ENCODE peak calls at places on chromosome 2, in nine cellular contexts. One of them, this sample, is unnamed.

GRCh38 chr2:15682354-15682753 is 90.7 kb downstream of the DDX1 start:
- DNase-seq in tibial nerve: no peak
- DNase-seq in GM20000: no peak
- DNase-seq in heart right ventricle: no peak
- DNase-seq in breast epithelium: no peak
- DNase-seq in AG09319: no peak
- DNase-seq in AG10803: no peak
- DNase-seq in upper lobe of left lung: no peak
- DNase-seq in ovary: no peak
- DNase-seq in this sample: no peak

GRCh38 chr2:238220892-238221521 is 17.5 kb upstream of the ILKAP start:
- DNase-seq in AG10803: peak; percentile 36
- DNase-seq in tibial nerve: no peak
- DNase-seq in AG09319: no peak
- DNase-seq in upper lobe of left lung: no peak
- DNase-seq in GM20000: peak; percentile 68
- DNase-seq in breast epithelium: no peak
- DNase-seq in heart right ventricle: no peak
- DNase-seq in ovary: no peak
- DNase-seq in this sample: no peak

GRCh38 chr2:1078326-1078885 is 127.8 kb downstream of the SNTG2 start:
- DNase-seq in breast epithelium: no peak
- DNase-seq in AG10803: no peak
- DNase-seq in tibial nerve: no peak
- DNase-seq in AG09319: no peak
- DNase-seq in GM20000: no peak
- DNase-seq in ovary: no peak
- DNase-seq in heart right ventricle: no peak
- DNase-seq in upper lobe of left lung: no peak
- DNase-seq in this sample: no peak

GRCh38 chr2:220660277-220661155 is 911.6 kb downstream of the EPHA4 start:
- DNase-seq in GM20000: no peak
- DNase-seq in heart right ventricle: no peak
- DNase-seq in AG10803: no peak
- DNase-seq in AG09319: no peak
- DNase-seq in breast epithelium: no peak
- DNase-seq in ovary: no peak
- DNase-seq in tibial nerve: no peak
- DNase-seq in upper lobe of left lung: no peak
- DNase-seq in this sample: no peak

GRCh38 chr2:953408-953807 is 2.8 kb downstream of the SNTG2 start:
- DNase-seq in AG09319: no peak
- DNase-seq in upper lobe of left lung: no peak
- DNase-seq in heart right ventricle: no peak
- DNase-seq in breast epithelium: no peak
- DNase-seq in ovary: no peak
- DNase-seq in AG10803: no peak
- DNase-seq in tibial nerve: no peak
- DNase-seq in GM20000: no peak
- DNase-seq in this sample: no peak

GRCh38 chr2:160433466-160434172 is 60.0 kb downstream of the RBMS1 start:
- DNase-seq in AG09319: no peak
- DNase-seq in GM20000: no peak
- DNase-seq in breast epithelium: no peak
- DNase-seq in heart right ventricle: no peak
- DNase-seq in upper lobe of left lung: no peak
- DNase-seq in tibial nerve: no peak
- DNase-seq in ovary: no peak
- DNase-seq in AG10803: no peak
- DNase-seq in this sample: no peak

GRCh38 chr2:17539596-17539992 is 902 bp upstream of the VSNL1 start:
- DNase-seq in GM20000: no peak
- DNase-seq in AG09319: no peak
- DNase-seq in tibial nerve: no peak
- DNase-seq in upper lobe of left lung: peak; percentile 24
- DNase-seq in heart right ventricle: peak; percentile 22
- DNase-seq in ovary: no peak
- DNase-seq in breast epithelium: no peak
- DNase-seq in AG10803: peak; percentile 24
- DNase-seq in this sample: no peak

GRCh38 chr2:131030478-131030971 is 62.7 kb downstream of the FAM168B start:
- DNase-seq in GM20000: no peak
- DNase-seq in upper lobe of left lung: no peak
- DNase-seq in breast epithelium: peak; percentile 10
- DNase-seq in heart right ventricle: no peak
- DNase-seq in tibial nerve: no peak
- DNase-seq in ovary: no peak
- DNase-seq in AG09319: no peak
- DNase-seq in AG10803: no peak
- DNase-seq in this sample: no peak

GRCh38 chr2:65724341-65724740 is 291.9 kb upstream of the SPRED2 start:
- DNase-seq in heart right ventricle: no peak
- DNase-seq in ovary: no peak
- DNase-seq in AG10803: no peak
- DNase-seq in tibial nerve: no peak
- DNase-seq in upper lobe of left lung: no peak
- DNase-seq in GM20000: no peak
- DNase-seq in breast epithelium: no peak
- DNase-seq in AG09319: no peak
- DNase-seq in this sample: no peak

GRCh38 chr2:132731431-132731830 is 61.4 kb upstream of the LYPD1 start:
- DNase-seq in ovary: no peak
- DNase-seq in heart right ventricle: no peak
- DNase-seq in GM20000: no peak
- DNase-seq in upper lobe of left lung: no peak
- DNase-seq in breast epithelium: no peak
- DNase-seq in AG09319: no peak
- DNase-seq in AG10803: no peak
- DNase-seq in tibial nerve: no peak
- DNase-seq in this sample: no peak

GRCh38 chr2:207317358-207317984 is 151.7 kb upstream of the KLF7 start:
- DNase-seq in AG09319: no peak
- DNase-seq in ovary: no peak
- DNase-seq in heart right ventricle: no peak
- DNase-seq in tibial nerve: no peak
- DNase-seq in breast epithelium: no peak
- DNase-seq in AG10803: peak; percentile 69
- DNase-seq in upper lobe of left lung: no peak
- DNase-seq in GM20000: no peak
- DNase-seq in this sample: no peak

GRCh38 chr2:101150306-101151140 is 659 bp downstream of the TBC1D8 start:
- DNase-seq in upper lobe of left lung: peak; percentile 56
- DNase-seq in ovary: peak; percentile 30
- DNase-seq in AG09319: no peak
- DNase-seq in AG10803: no peak
- DNase-seq in GM20000: peak; percentile 71
- DNase-seq in tibial nerve: peak; percentile 17
- DNase-seq in breast epithelium: no peak
- DNase-seq in heart right ventricle: peak; percentile 42
- DNase-seq in this sample: no peak

GRCh38 chr2:9206991-9207640 is 504 bp downstream of the ASAP2 start:
- DNase-seq in breast epithelium: no peak
- DNase-seq in tibial nerve: no peak
- DNase-seq in upper lobe of left lung: no peak
- DNase-seq in AG10803: peak; percentile 34
- DNase-seq in ovary: peak; percentile 47
- DNase-seq in AG09319: no peak
- DNase-seq in heart right ventricle: peak; percentile 43
- DNase-seq in GM20000: peak; percentile 59
- DNase-seq in this sample: no peak

DNA sequence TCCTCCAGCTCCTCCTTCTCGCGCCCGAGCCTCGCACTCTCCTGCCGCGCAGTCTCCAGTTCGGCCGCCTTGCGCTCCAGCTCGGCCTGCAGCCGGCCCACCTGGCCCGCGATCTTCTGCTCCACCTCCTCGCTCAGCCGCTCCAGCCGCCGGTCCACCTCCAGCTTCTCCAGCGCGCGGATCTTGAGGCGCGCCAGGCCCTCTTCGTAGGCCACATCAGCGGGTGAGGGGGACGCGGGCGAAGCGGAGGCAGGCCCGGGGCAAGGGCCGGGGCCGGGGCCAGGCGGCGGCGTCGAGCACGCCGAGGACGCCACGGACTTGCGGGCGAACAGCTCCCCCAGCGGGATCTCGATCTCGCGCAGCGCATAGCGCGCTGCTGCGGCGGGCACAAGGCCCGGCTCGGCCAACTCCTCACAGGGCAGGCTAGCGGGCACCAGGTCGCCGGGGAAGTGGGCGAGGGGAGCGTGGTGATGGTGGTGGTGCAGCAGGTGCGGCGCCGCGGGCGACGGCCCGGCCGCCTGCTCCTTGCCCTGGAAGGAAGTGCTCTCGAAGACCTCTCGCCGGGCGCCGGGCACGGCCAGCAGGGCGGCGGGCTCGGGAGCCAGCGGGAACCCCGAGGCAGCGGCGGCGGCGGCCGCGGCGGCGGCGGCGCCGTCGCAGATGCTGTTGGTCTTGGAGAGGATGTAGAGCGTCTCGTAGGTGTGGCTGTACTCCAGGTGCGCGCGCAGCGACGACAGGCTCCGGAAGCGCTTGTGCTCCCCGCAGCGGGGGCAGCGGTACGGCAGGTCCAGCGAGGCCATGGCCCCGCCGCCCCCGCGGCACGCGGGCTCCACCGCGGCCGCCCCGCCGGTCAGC is 15.2 kb downstream of the FBXO41 start:
- DNase-seq in AG10803: no peak
- DNase-seq in upper lobe of left lung: peak; percentile 35
- DNase-seq in AG09319: no peak
- DNase-seq in breast epithelium: peak; percentile 61
- DNase-seq in GM20000: peak; percentile 98
- DNase-seq in ovary: no peak
- DNase-seq in tibial nerve: no peak
- DNase-seq in heart right ventricle: no peak
- DNase-seq in this sample: no peak
- TF ChIP-seq CTCF in AG10803: no peak
- TF ChIP-seq CTCF in upper lobe of left lung: peak; percentile 19
- TF ChIP-seq CTCF in AG09319: no peak
- TF ChIP-seq CTCF in breast epithelium: no peak
- TF ChIP-seq CTCF in GM20000: no peak
- TF ChIP-seq CTCF in ovary: no peak
- TF ChIP-seq CTCF in tibial nerve: no peak
- TF ChIP-seq CTCF in heart right ventricle: no peak
- TF ChIP-seq CTCF in this sample: no peak

GRCh38 chr2:114201781-114202180 is 240.7 kb upstream of the DPP10 start:
- DNase-seq in breast epithelium: no peak
- DNase-seq in AG10803: no peak
- DNase-seq in tibial nerve: no peak
- DNase-seq in ovary: no peak
- DNase-seq in heart right ventricle: no peak
- DNase-seq in AG09319: no peak
- DNase-seq in upper lobe of left lung: no peak
- DNase-seq in GM20000: no peak
- DNase-seq in this sample: no peak
- TF ChIP-seq CTCF in breast epithelium: no peak
- TF ChIP-seq CTCF in AG10803: no peak
- TF ChIP-seq CTCF in tibial nerve: no peak
- TF ChIP-seq CTCF in ovary: no peak
- TF ChIP-seq CTCF in heart right ventricle: no peak
- TF ChIP-seq CTCF in AG09319: no peak
- TF ChIP-seq CTCF in upper lobe of left lung: no peak
- TF ChIP-seq CTCF in GM20000: no peak
- TF ChIP-seq CTCF in this sample: no peak

GRCh38 chr2:43345872-43346271 is 119.5 kb upstream of the ZFP36L2 start:
- DNase-seq in heart right ventricle: no peak
- DNase-seq in GM20000: no peak
- DNase-seq in ovary: no peak
- DNase-seq in upper lobe of left lung: no peak
- DNase-seq in breast epithelium: no peak
- DNase-seq in tibial nerve: no peak
- DNase-seq in AG10803: no peak
- DNase-seq in AG09319: no peak
- DNase-seq in this sample: no peak

GRCh38 chr2:43349944-43350343 is 123.5 kb upstream of the ZFP36L2 start:
- DNase-seq in upper lobe of left lung: no peak
- DNase-seq in ovary: no peak
- DNase-seq in AG10803: no peak
- DNase-seq in tibial nerve: no peak
- DNase-seq in GM20000: no peak
- DNase-seq in AG09319: no peak
- DNase-seq in breast epithelium: no peak
- DNase-seq in heart right ventricle: no peak
- DNase-seq in this sample: no peak

GRCh38 chr2:43347751-43348150 is 121.3 kb upstream of the ZFP36L2 start:
- DNase-seq in heart right ventricle: no peak
- DNase-seq in breast epithelium: no peak
- DNase-seq in AG09319: no peak
- DNase-seq in GM20000: no peak
- DNase-seq in tibial nerve: no peak
- DNase-seq in AG10803: no peak
- DNase-seq in ovary: no peak
- DNase-seq in upper lobe of left lung: no peak
- DNase-seq in this sample: no peak

GRCh38 chr2:43346619-43347018 is 120.2 kb upstream of the ZFP36L2 start:
- DNase-seq in GM20000: no peak
- DNase-seq in AG09319: no peak
- DNase-seq in AG10803: no peak
- DNase-seq in tibial nerve: no peak
- DNase-seq in heart right ventricle: no peak
- DNase-seq in upper lobe of left lung: no peak
- DNase-seq in ovary: no peak
- DNase-seq in breast epithelium: no peak
- DNase-seq in this sample: no peak

DNA sequence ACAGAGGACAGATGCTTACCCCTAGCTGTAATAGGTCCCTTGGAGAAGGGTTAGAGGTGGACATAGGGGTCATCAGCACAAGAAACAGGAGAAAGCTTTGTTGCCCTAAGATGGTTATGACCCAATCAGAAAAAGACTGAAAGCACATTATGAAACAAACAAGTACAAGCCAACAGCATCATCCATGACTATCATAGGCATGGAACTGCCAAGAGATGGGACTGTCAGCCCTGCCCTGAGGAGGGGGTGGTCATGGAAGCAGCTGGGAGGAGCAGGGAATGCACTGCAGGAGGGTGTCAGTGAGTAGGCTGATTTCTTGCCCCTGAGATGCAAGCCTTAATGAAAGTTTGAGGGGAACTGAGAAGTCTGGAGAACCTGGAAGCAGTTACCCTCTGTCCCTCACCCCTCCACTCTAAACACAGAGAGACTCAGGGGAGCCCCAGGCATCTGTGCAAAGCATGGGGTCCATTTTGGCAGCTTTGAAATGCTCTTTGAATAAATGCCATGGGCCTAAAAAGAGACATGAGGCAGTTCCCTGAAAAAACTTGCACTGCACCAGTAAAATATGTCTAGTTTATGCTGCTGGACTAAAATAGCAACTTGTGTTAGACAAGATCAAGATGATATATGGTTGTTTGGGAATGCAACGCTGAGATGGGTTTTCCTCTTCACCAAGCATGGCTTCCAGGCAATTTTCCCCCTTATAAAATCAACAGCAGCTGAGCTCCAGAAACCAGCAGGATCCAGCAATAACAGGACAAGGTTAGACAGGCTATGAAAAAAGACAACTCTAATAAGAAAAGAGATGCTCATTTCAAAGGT is 122.7 kb upstream of the ZFP36L2 start:
- DNase-seq in breast epithelium: no peak
- DNase-seq in ovary: no peak
- DNase-seq in GM20000: no peak
- DNase-seq in heart right ventricle: no peak
- DNase-seq in AG09319: no peak
- DNase-seq in tibial nerve: no peak
- DNase-seq in AG10803: peak; percentile 79
- DNase-seq in upper lobe of left lung: no peak
- DNase-seq in this sample: no peak
- TF ChIP-seq CTCF in breast epithelium: no peak
- TF ChIP-seq CTCF in ovary: no peak
- TF ChIP-seq CTCF in GM20000: no peak
- TF ChIP-seq CTCF in heart right ventricle: no peak
- TF ChIP-seq CTCF in AG09319: no peak
- TF ChIP-seq CTCF in tibial nerve: no peak
- TF ChIP-seq CTCF in AG10803: no peak
- TF ChIP-seq CTCF in upper lobe of left lung: no peak
- TF ChIP-seq CTCF in this sample: no peak

GRCh38 chr2:222561817-222562424 is 94.0 kb downstream of the FARSB start:
- DNase-seq in heart right ventricle: no peak
- DNase-seq in ovary: peak; percentile 44
- DNase-seq in breast epithelium: no peak
- DNase-seq in tibial nerve: no peak
- DNase-seq in upper lobe of left lung: no peak
- DNase-seq in AG10803: peak; percentile 59
- DNase-seq in GM20000: peak; percentile 71
- DNase-seq in AG09319: no peak
- DNase-seq in this sample: no peak
- TF ChIP-seq CTCF in heart right ventricle: peak; percentile 26
- TF ChIP-seq CTCF in ovary: no peak
- TF ChIP-seq CTCF in breast epithelium: peak; percentile 21
- TF ChIP-seq CTCF in tibial nerve: peak; percentile 39
- TF ChIP-seq CTCF in upper lobe of left lung: peak; percentile 59
- TF ChIP-seq CTCF in AG10803: peak; percentile 78
- TF ChIP-seq CTCF in GM20000: peak; percentile 45
- TF ChIP-seq CTCF in AG09319: peak; percentile 53
- TF ChIP-seq CTCF in this sample: no peak

This sample was measured in omental fat pad.